ENCODE peak calls at places on chromosomes 11 and 22, in nine cellular contexts. One of them, this sample, is unnamed.

GRCh38 chr11:126006068-126006467 is 56.6 kb downstream of the CDON start:
- DNase-seq in NCI-H1436 treated with DMSO at 0.1 percent for 48 hours: no peak
- DNase-seq in activated CD4-positive, CD25-positive, alpha-beta regulatory T cell treated with anti-CD3 and anti-CD28 coated beads, Interleukin-2, amount 50 U/mL, for 72 hours: no peak
- DNase-seq in stimulated activated CD8-positive, alpha-beta memory T cell treated with anti-CD3 and anti-CD28 coated beads, Interleukin-4, amount 100 ng/mL, for 4 hours: no peak
- DNase-seq in frontal cortex: no peak
- DNase-seq in psoas muscle: no peak
- DNase-seq in pancreas: no peak
- DNase-seq in GM12891: no peak
- DNase-seq in lung: no peak
- DNase-seq in this sample: no peak

GRCh38 chr11:121374286-121374985 is 77.7 kb upstream of the SORL1 start:
- DNase-seq in activated CD4-positive, CD25-positive, alpha-beta regulatory T cell treated with anti-CD3 and anti-CD28 coated beads, Interleukin-2, amount 50 U/mL, for 72 hours: no peak
- DNase-seq in NCI-H1436 treated with DMSO at 0.1 percent for 48 hours: no peak
- DNase-seq in GM12891: no peak
- DNase-seq in psoas muscle: no peak
- DNase-seq in lung: no peak
- DNase-seq in stimulated activated CD8-positive, alpha-beta memory T cell treated with anti-CD3 and anti-CD28 coated beads, Interleukin-4, amount 100 ng/mL, for 4 hours: no peak
- DNase-seq in frontal cortex: no peak
- DNase-seq in pancreas: no peak
- DNase-seq in this sample: no peak

GRCh38 chr11:121929581-121929980 is 186.4 kb downstream of the BLID start:
- DNase-seq in psoas muscle: peak; percentile 52
- DNase-seq in pancreas: no peak
- DNase-seq in stimulated activated CD8-positive, alpha-beta memory T cell treated with anti-CD3 and anti-CD28 coated beads, Interleukin-4, amount 100 ng/mL, for 4 hours: no peak
- DNase-seq in lung: no peak
- DNase-seq in activated CD4-positive, CD25-positive, alpha-beta regulatory T cell treated with anti-CD3 and anti-CD28 coated beads, Interleukin-2, amount 50 U/mL, for 72 hours: no peak
- DNase-seq in frontal cortex: peak; percentile 13
- DNase-seq in GM12891: no peak
- DNase-seq in NCI-H1436 treated with DMSO at 0.1 percent for 48 hours: no peak
- DNase-seq in this sample: peak; percentile 90

GRCh38 chr11:101096036-101096704 is 33.4 kb downstream of the PGR start:
- DNase-seq in GM12891: no peak
- DNase-seq in frontal cortex: no peak
- DNase-seq in lung: no peak
- DNase-seq in NCI-H1436 treated with DMSO at 0.1 percent for 48 hours: no peak
- DNase-seq in psoas muscle: no peak
- DNase-seq in stimulated activated CD8-positive, alpha-beta memory T cell treated with anti-CD3 and anti-CD28 coated beads, Interleukin-4, amount 100 ng/mL, for 4 hours: no peak
- DNase-seq in activated CD4-positive, CD25-positive, alpha-beta regulatory T cell treated with anti-CD3 and anti-CD28 coated beads, Interleukin-2, amount 50 U/mL, for 72 hours: no peak
- DNase-seq in pancreas: no peak
- DNase-seq in this sample: no peak

GRCh38 chr11:111441443-111441842 is 62.4 kb upstream of the POU2AF1 start:
- DNase-seq in NCI-H1436 treated with DMSO at 0.1 percent for 48 hours: no peak
- DNase-seq in GM12891: no peak
- DNase-seq in pancreas: no peak
- DNase-seq in psoas muscle: no peak
- DNase-seq in activated CD4-positive, CD25-positive, alpha-beta regulatory T cell treated with anti-CD3 and anti-CD28 coated beads, Interleukin-2, amount 50 U/mL, for 72 hours: no peak
- DNase-seq in frontal cortex: no peak
- DNase-seq in stimulated activated CD8-positive, alpha-beta memory T cell treated with anti-CD3 and anti-CD28 coated beads, Interleukin-4, amount 100 ng/mL, for 4 hours: no peak
- DNase-seq in lung: no peak
- DNase-seq in this sample: no peak

GRCh38 chr11:78427615-78428272 is 10.1 kb upstream of the GAB2 start:
- DNase-seq in stimulated activated CD8-positive, alpha-beta memory T cell treated with anti-CD3 and anti-CD28 coated beads, Interleukin-4, amount 100 ng/mL, for 4 hours: no peak
- DNase-seq in activated CD4-positive, CD25-positive, alpha-beta regulatory T cell treated with anti-CD3 and anti-CD28 coated beads, Interleukin-2, amount 50 U/mL, for 72 hours: no peak
- DNase-seq in pancreas: no peak
- DNase-seq in frontal cortex: no peak
- DNase-seq in GM12891: no peak
- DNase-seq in psoas muscle: no peak
- DNase-seq in lung: no peak
- DNase-seq in NCI-H1436 treated with DMSO at 0.1 percent for 48 hours: no peak
- DNase-seq in this sample: no peak

GRCh38 chr11:3737386-3737933 is 59.9 kb downstream of the NUP98 start:
- DNase-seq in psoas muscle: no peak
- DNase-seq in activated CD4-positive, CD25-positive, alpha-beta regulatory T cell treated with anti-CD3 and anti-CD28 coated beads, Interleukin-2, amount 50 U/mL, for 72 hours: no peak
- DNase-seq in pancreas: no peak
- DNase-seq in lung: no peak
- DNase-seq in GM12891: no peak
- DNase-seq in stimulated activated CD8-positive, alpha-beta memory T cell treated with anti-CD3 and anti-CD28 coated beads, Interleukin-4, amount 100 ng/mL, for 4 hours: no peak
- DNase-seq in NCI-H1436 treated with DMSO at 0.1 percent for 48 hours: no peak
- DNase-seq in frontal cortex: no peak
- DNase-seq in this sample: no peak

GRCh38 chr11:48880021-48880441 is 103.7 kb downstream of the TRIM51G start:
- DNase-seq in NCI-H1436 treated with DMSO at 0.1 percent for 48 hours: no peak
- DNase-seq in activated CD4-positive, CD25-positive, alpha-beta regulatory T cell treated with anti-CD3 and anti-CD28 coated beads, Interleukin-2, amount 50 U/mL, for 72 hours: peak; percentile 23
- DNase-seq in psoas muscle: peak; percentile 48
- DNase-seq in pancreas: peak; percentile 28
- DNase-seq in stimulated activated CD8-positive, alpha-beta memory T cell treated with anti-CD3 and anti-CD28 coated beads, Interleukin-4, amount 100 ng/mL, for 4 hours: no peak
- DNase-seq in lung: no peak
- DNase-seq in GM12891: no peak
- DNase-seq in frontal cortex: no peak
- DNase-seq in this sample: no peak

GRCh38 chr11:75031771-75032549 is 43.2 kb downstream of the NEU3 start:
- DNase-seq in GM12891: peak; percentile 32
- DNase-seq in stimulated activated CD8-positive, alpha-beta memory T cell treated with anti-CD3 and anti-CD28 coated beads, Interleukin-4, amount 100 ng/mL, for 4 hours: peak; percentile 43
- DNase-seq in pancreas: peak; percentile 88
- DNase-seq in psoas muscle: peak; percentile 89
- DNase-seq in lung: peak; percentile 73
- DNase-seq in frontal cortex: no peak
- DNase-seq in NCI-H1436 treated with DMSO at 0.1 percent for 48 hours: no peak
- DNase-seq in activated CD4-positive, CD25-positive, alpha-beta regulatory T cell treated with anti-CD3 and anti-CD28 coated beads, Interleukin-2, amount 50 U/mL, for 72 hours: peak; percentile 63
- DNase-seq in this sample: peak; percentile 92

GRCh38 chr22:47854226-47854625 is 1091.8 kb downstream of the TBC1D22A start:
- DNase-seq in frontal cortex: no peak
- DNase-seq in NCI-H1436 treated with DMSO at 0.1 percent for 48 hours: no peak
- DNase-seq in psoas muscle: no peak
- DNase-seq in GM12891: no peak
- DNase-seq in pancreas: no peak
- DNase-seq in activated CD4-positive, CD25-positive, alpha-beta regulatory T cell treated with anti-CD3 and anti-CD28 coated beads, Interleukin-2, amount 50 U/mL, for 72 hours: no peak
- DNase-seq in stimulated activated CD8-positive, alpha-beta memory T cell treated with anti-CD3 and anti-CD28 coated beads, Interleukin-4, amount 100 ng/mL, for 4 hours: no peak
- DNase-seq in lung: no peak
- DNase-seq in this sample: no peak

GRCh38 chr22:41619979-41620645 is 731 bp downstream of the DESI1 start:
- DNase-seq in NCI-H1436 treated with DMSO at 0.1 percent for 48 hours: no peak
- DNase-seq in psoas muscle: peak; percentile 67
- DNase-seq in GM12891: peak; percentile 19
- DNase-seq in stimulated activated CD8-positive, alpha-beta memory T cell treated with anti-CD3 and anti-CD28 coated beads, Interleukin-4, amount 100 ng/mL, for 4 hours: peak; percentile 27
- DNase-seq in pancreas: peak; percentile 85
- DNase-seq in lung: peak; percentile 35
- DNase-seq in activated CD4-positive, CD25-positive, alpha-beta regulatory T cell treated with anti-CD3 and anti-CD28 coated beads, Interleukin-2, amount 50 U/mL, for 72 hours: peak; percentile 60
- DNase-seq in frontal cortex: no peak
- DNase-seq in this sample: no peak

GRCh38 chr11:102197759-102198158 is 87.5 kb downstream of the YAP1 start:
- DNase-seq in lung: no peak
- DNase-seq in GM12891: no peak
- DNase-seq in stimulated activated CD8-positive, alpha-beta memory T cell treated with anti-CD3 and anti-CD28 coated beads, Interleukin-4, amount 100 ng/mL, for 4 hours: no peak
- DNase-seq in psoas muscle: no peak
- DNase-seq in NCI-H1436 treated with DMSO at 0.1 percent for 48 hours: no peak
- DNase-seq in pancreas: no peak
- DNase-seq in frontal cortex: no peak
- DNase-seq in activated CD4-positive, CD25-positive, alpha-beta regulatory T cell treated with anti-CD3 and anti-CD28 coated beads, Interleukin-2, amount 50 U/mL, for 72 hours: no peak
- DNase-seq in this sample: no peak